ENCODE peak calls at places on chromosome 5, in five cellular contexts. D, A, J, Q and G are unnamed samples.

GRCh38 chr5:138032572-138033274 is at the start of gene FAM13B:
- DNase-seq in D (peak; percentile 68), A (peak; percentile 39), J (no peak), Q (peak; percentile 93), G (peak; percentile 85)

GRCh38 chr5:179730852-179731251 is 1.8 kb upstream of the MAML1 start:
- DNase-seq in D (peak; percentile 37), A (no peak), J (no peak), Q (no peak), G (no peak)

GRCh38 chr5:175223336-175223735 is 220.6 kb downstream of the DRD1 start:
- DNase-seq in D (no peak), A (no peak), J (no peak), Q (no peak), G (no peak)

GRCh38 chr5:75847561-75848021 is 130.4 kb upstream of the POC5 start:
- DNase-seq in D (no peak), A (no peak), J (no peak), Q (no peak), G (no peak)

GRCh38 chr5:149785341-149785740 is 55.2 kb downstream of the PPARGC1B start:
- DNase-seq in D (no peak), A (no peak), J (no peak), Q (no peak), G (no peak)

GRCh38 chr5:140109818-140110733 is 3.8 kb upstream of the PURA start:
- DNase-seq in D (no peak), A (no peak), J (no peak), Q (no peak), G (no peak)

GRCh38 chr5:154418344-154418820 is 27.4 kb upstream of the SAP30L start:
- DNase-seq in D (no peak), A (no peak), J (peak; percentile 34), Q (peak; percentile 70), G (no peak)

GRCh38 chr5:120139039-120139438 is 325.1 kb upstream of the PRR16 start:
- DNase-seq in D (peak; percentile 100), A (peak; percentile 91), J (no peak), Q (no peak), G (no peak)

GRCh38 chr5:142872795-142873194 is 102.6 kb downstream of the ARHGAP26 start:
- DNase-seq in D (no peak), A (no peak), J (no peak), Q (no peak), G (no peak)

GRCh38 chr5:3373391-3373790 is 222.2 kb upstream of the IRX1 start:
- DNase-seq in D (no peak), A (no peak), J (peak; percentile 62), Q (no peak), G (no peak)

GRCh38 chr5:103910002-103910401 is 347.4 kb upstream of the NUDT12 start:
- DNase-seq in D (no peak), A (no peak), J (no peak), Q (no peak), G (no peak)

GRCh38 chr5:115831163-115831768 is 10.1 kb downstream of the ATG12 start:
- DNase-seq in D (peak; percentile 41), A (peak; percentile 42), J (no peak), Q (no peak), G (peak; percentile 26)

GRCh38 chr5:131264453-131265200 is 774 bp downstream of the CDC42SE2 start:
- DNase-seq in D (peak; percentile 43), A (no peak), J (no peak), Q (no peak), G (peak; percentile 52)

GRCh38 chr5:147509041-147509709 is 693 bp downstream of the DPYSL3 start:
- DNase-seq in D (peak; percentile 44), A (no peak), J (no peak), Q (no peak), G (peak; percentile 50)

GRCh38 chr5:142972064-142972463 is 201.9 kb downstream of the ARHGAP26 start:
- DNase-seq in D (no peak), A (no peak), J (no peak), Q (no peak), G (no peak)

GRCh38 chr5:172534229-172535169 is 80.2 kb upstream of the SH3PXD2B start:
- DNase-seq in D (no peak), A (no peak), J (peak; percentile 83), Q (peak; percentile 86), G (no peak)

GRCh38 chr5:23024470-23024869 is 171.3 kb upstream of the CDH12 start:
- DNase-seq in D (no peak), A (no peak), J (no peak), Q (no peak), G (no peak)

GRCh38 chr5:106875591-106876297 is 795.0 kb downstream of the EFNA5 start:
- DNase-seq in D (peak; percentile 29), A (no peak), J (no peak), Q (no peak), G (peak; percentile 8)

GRCh38 chr5:136028782-136029742 is at the start of gene TGFBI:
- DNase-seq in D (peak; percentile 77), A (peak; percentile 42), J (no peak), Q (no peak), G (peak; percentile 79)

GRCh38 chr5:154394328-154394727 is 51.5 kb upstream of the SAP30L start:
- DNase-seq in D (peak; percentile 42), A (no peak), J (no peak), Q (no peak), G (no peak)

GRCh38 chr5:179803651-179804598 is 2.7 kb downstream of the MGAT4B start:
- DNase-seq in D (no peak), A (no peak), J (no peak), Q (no peak), G (no peak)

GRCh38 chr5:4862500-4862899 is 277.6 kb upstream of the ADAMTS16 start:
- DNase-seq in D (peak; percentile 54), A (peak; percentile 16), J (no peak), Q (no peak), G (no peak)

GRCh38 chr5:151454166-151454565 is 6.8 kb downstream of the SLC36A1 start:
- DNase-seq in D (no peak), A (no peak), J (no peak), Q (no peak), G (no peak)
- TF ChIP-seq CTCF in D (no peak), A (no peak), J (no peak), Q (no peak), G (no peak)

GRCh38 chr5:133995341-133995740 is 9.4 kb downstream of the VDAC1 start:
- DNase-seq in D (no peak), A (no peak), J (no peak), Q (no peak), G (no peak)

GRCh38 chr5:133998807-133999206 is 6.0 kb downstream of the VDAC1 start:
- DNase-seq in D (no peak), A (no peak), J (no peak), Q (no peak), G (no peak)

GRCh38 chr5:133994990-133995333 is 9.8 kb downstream of the VDAC1 start:
- DNase-seq in D (no peak), A (no peak), J (no peak), Q (no peak), G (no peak)

GRCh38 chr5:133995903-133996563 is 8.7 kb downstream of the VDAC1 start:
- DNase-seq in D (no peak), A (no peak), J (no peak), Q (no peak), G (no peak)

DNA sequence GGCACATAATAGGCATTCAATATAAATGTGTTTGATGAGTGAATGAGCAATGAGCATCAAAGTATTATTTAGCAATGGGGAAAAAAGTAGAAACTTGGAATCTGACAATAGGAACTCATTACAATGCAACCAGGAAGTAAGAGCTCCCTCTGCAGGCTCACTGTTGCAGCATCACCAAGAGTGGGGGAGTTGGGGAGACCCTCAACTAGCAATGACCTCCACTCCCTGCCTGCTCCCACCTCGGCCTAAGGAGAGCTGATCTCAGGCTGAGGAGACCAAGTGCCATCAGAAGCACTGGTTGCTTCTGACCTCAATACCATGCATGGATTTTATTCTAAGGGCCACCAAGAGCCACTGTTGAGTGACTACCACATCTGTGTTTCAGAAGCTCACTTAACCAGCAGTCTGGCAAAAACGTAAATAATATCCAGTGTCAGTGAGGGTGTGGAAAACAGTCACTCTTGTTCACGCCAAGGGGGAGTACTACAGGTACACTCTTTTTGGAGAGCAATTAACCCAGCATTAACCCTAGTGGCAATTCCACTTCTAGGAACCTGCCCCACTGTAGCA is 8.0 kb downstream of the VDAC1 start:
- DNase-seq in D (no peak), A (no peak), J (no peak), Q (no peak), G (peak; percentile 39)
- TF ChIP-seq CTCF in D (peak; percentile 66), A (peak; percentile 72), J (no peak), Q (peak; percentile 33), G (peak; percentile 54)

DNA sequence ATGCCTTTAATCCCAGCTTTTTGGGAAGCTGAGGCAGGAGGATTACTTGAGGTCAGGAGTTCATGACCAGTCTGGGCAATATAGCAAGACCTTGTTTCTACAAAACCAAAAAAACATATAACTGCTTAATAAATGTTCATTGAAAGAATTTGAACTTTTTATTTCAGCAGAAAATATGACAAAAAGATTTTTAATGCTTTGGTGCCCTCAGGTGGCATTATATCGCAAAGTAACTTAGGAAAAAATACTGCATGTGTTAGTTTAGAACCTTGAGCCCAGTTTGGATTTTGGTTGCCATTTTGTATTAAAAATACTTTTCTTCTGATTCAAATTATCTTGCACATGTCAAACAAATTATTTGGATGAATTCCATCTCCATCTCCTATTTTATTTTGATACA is 103.2 kb downstream of the GPBP1 start:
- DNase-seq in D (peak; percentile 37), A (peak; percentile 11), J (no peak), Q (no peak), G (no peak)
- TF ChIP-seq CTCF in D (peak; percentile 29), A (peak; percentile 71), J (no peak), Q (no peak), G (no peak)

GRCh38 chr5:35232124-35232523 is 1.8 kb upstream of the PRLR start:
- DNase-seq in D (no peak), A (no peak), J (no peak), Q (no peak), G (no peak)

GRCh38 chr5:35233121-35233520 is 2.8 kb upstream of the PRLR start:
- DNase-seq in D (no peak), A (no peak), J (no peak), Q (no peak), G (no peak)

GRCh38 chr5:35228304-35228703 is 2.0 kb downstream of the PRLR start:
- DNase-seq in D (no peak), A (no peak), J (no peak), Q (no peak), G (no peak)

GRCh38 chr5:35230043-35230611 is at the start of gene PRLR:
- DNase-seq in D (peak; percentile 74), A (peak; percentile 4), J (no peak), Q (no peak), G (peak; percentile 38)

DNA sequence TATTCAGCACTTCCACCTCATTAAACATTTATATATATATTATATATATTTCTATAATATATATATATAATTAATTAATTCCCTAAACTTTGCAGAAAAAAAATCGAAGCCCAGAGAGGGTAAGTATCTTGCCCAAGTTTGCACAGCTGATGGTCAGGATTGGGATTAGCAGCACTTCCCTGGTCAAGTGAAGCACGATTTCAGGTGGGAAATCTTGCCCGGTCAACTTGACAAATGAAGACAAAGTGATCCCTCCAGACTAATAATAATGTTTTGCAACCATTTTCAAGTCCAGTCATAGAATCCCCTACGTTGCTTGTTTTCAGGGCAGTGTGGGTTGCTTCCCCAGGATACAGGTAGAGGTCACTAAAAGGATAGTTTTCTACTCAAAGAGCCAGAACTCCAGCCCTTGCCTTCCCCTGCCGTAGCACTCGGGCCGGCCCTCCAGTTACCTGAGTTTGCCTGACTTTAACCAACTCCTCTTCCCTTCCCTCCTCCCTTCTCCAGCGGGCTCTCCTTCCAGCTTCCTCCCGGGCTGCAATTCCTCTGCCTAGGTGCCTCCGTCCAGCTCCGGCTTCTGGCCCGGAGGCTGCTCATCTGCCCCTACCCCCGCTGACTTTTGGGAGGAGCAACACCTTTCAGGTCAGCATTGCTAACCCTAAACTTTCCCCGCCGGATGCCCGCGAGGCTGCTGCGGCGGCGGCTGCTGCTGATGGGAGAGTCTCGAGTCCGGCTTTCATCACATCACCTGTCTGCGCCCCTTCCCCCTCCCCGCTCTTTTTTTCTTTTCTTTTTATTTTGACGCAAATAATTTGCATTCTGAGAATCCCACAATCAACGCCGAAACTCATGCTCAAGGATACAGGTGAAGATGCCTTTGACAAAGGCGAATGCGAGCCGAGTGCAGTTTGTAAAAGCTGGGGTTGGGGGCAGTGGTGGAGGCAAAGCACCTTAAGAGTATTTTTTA is 928 bp downstream of the PRLR start:
- DNase-seq in D (peak; percentile 9), A (no peak), J (no peak), Q (no peak), G (peak; percentile 39)
- TF ChIP-seq CTCF in D (no peak), A (no peak), J (no peak), Q (no peak), G (no peak)